ENCODE peak calls at places on chromosomes 2 and 18, in seven cellular contexts. M, F, K, B, X, H and D are unnamed samples.

GRCh38 chr2:10286216-10287037 is 16.3 kb upstream of the HPCAL1 start:
- DNase-seq in M (no peak), F (no peak), K (no peak), B (no peak), X (no peak), H (no peak), D (no peak)

GRCh38 chr2:142755191-142755590 is 122.3 kb upstream of the KYNU start:
- DNase-seq in M (no peak), F (no peak), K (no peak), B (no peak), X (no peak), H (no peak), D (no peak)

GRCh38 chr2:132824716-132825115 is 154.7 kb upstream of the LYPD1 start:
- DNase-seq in M (peak; percentile 3), F (peak; percentile 19), K (peak; percentile 28), B (no peak), X (no peak), H (no peak), D (no peak)

GRCh38 chr2:19542796-19543195 is 184.4 kb upstream of the OSR1 start:
- DNase-seq in M (no peak), F (peak; percentile 15), K (peak; percentile 22), B (no peak), X (no peak), H (no peak), D (no peak)

GRCh38 chr2:43714164-43714563 is 37.9 kb upstream of the C1GALT1C1L start:
- DNase-seq in M (no peak), F (peak; percentile 33), K (peak; percentile 30), B (no peak), X (peak; percentile 45), H (no peak), D (peak; percentile 41)

GRCh38 chr18:59813942-59814341 is 85.9 kb upstream of the PMAIP1 start:
- DNase-seq in M (no peak), F (peak; percentile 17), K (peak; percentile 25), B (no peak), X (no peak), H (no peak), D (no peak)

GRCh38 chr2:117738991-117739839 is 75.3 kb upstream of the DDX18 start:
- DNase-seq in M (no peak), F (no peak), K (no peak), B (no peak), X (no peak), H (no peak), D (no peak)

GRCh38 chr2:108835038-108835437 is 48.5 kb downstream of the CCDC138 start:
- DNase-seq in M (no peak), F (no peak), K (no peak), B (no peak), X (no peak), H (no peak), D (no peak)

GRCh38 chr18:57748770-57749603 is 54.1 kb downstream of the ATP8B1 start:
- DNase-seq in M (peak; percentile 61), F (no peak), K (peak; percentile 50), B (no peak), X (peak; percentile 47), H (no peak), D (peak; percentile 82)

GRCh38 chr2:150872919-150873772 is 385.7 kb upstream of the RND3 start:
- DNase-seq in M (no peak), F (peak; percentile 12), K (no peak), B (peak; percentile 43), X (peak; percentile 23), H (peak; percentile 30), D (no peak)

GRCh38 chr2:12507295-12507694 is 209.4 kb upstream of the TRIB2 start:
- DNase-seq in M (no peak), F (peak; percentile 94), K (no peak), B (peak; percentile 87), X (peak; percentile 45), H (peak; percentile 73), D (peak; percentile 99)

GRCh38 chr2:100978582-100979051 is 23.5 kb upstream of the RPL31 start:
- DNase-seq in M (no peak), F (peak; percentile 59), K (peak; percentile 54), B (no peak), X (peak; percentile 38), H (no peak), D (no peak)

GRCh38 chr2:120566331-120567035 is 169.2 kb upstream of the GLI2 start:
- DNase-seq in M (no peak), F (no peak), K (peak; percentile 95), B (no peak), X (peak; percentile 93), H (no peak), D (no peak)

GRCh38 chr18:70931942-70932814 is 643.3 kb downstream of the SOCS6 start:
- DNase-seq in M (peak; percentile 32), F (peak; percentile 1), K (peak; percentile 79), B (no peak), X (peak; percentile 77), H (no peak), D (peak; percentile 29)

DNA sequence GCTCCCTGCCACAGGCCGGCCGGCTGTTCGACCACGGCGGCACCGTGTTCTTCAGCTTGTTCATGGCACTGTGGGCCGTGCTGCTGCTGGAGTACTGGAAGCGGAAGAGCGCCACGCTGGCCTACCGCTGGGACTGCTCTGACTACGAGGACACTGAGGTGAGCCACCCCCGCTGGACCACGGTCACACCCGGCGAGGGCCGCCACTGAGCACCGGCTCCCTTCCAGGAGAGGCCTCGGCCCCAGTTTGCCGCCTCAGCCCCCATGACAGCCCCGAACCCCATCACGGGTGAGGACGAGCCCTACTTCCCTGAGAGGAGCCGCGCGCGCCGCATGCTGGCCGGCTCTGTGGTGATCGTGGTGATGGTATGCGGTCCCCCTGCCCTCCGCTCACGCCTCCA is 20.8 kb downstream of the ANO7 start:
- DNase-seq in M (no peak), F (no peak), K (no peak), B (no peak), X (no peak), H (no peak), D (no peak)
- TF ChIP-seq CTCF in M (no peak), F (no peak), K (no peak), B (no peak), X (no peak), H (no peak), D (no peak)

GRCh38 chr2:233354971-233355574 is 779 bp downstream of the DGKD start:
- DNase-seq in M (no peak), F (peak; percentile 11), K (peak; percentile 23), B (peak; percentile 20), X (peak; percentile 24), H (no peak), D (peak; percentile 28)
- H3K4me3 ChIP-seq in M (peak overlapping the region; percentile 74), F (peak overlapping the region; percentile 73), K (peak overlapping the region; percentile 76), B (peak overlapping the region; percentile 93), X (peak overlapping the region; percentile 73), H (peak overlapping the region; percentile 84), D (peak overlapping the region; percentile 57)

GRCh38 chr2:82344670-82345069 is 2040.1 kb upstream of the LRRTM1 start:
- DNase-seq in M (peak; percentile 18), F (no peak), K (no peak), B (no peak), X (peak; percentile 40), H (no peak), D (peak; percentile 18)
- TF ChIP-seq CTCF in M (no peak), F (no peak), K (no peak), B (no peak), X (peak; percentile 15), H (no peak), D (no peak)

GRCh38 chr2:195819276-195819675 is 162.2 kb downstream of the SLC39A10 start:
- DNase-seq in M (no peak), F (no peak), K (peak; percentile 14), B (no peak), X (no peak), H (no peak), D (no peak)
- H3K4me3 ChIP-seq in M (no peak overlapping the region), F (no peak overlapping the region), K (no peak overlapping the region), B (no peak overlapping the region), X (no peak overlapping the region), H (no peak overlapping the region), D (no peak overlapping the region)

DNA sequence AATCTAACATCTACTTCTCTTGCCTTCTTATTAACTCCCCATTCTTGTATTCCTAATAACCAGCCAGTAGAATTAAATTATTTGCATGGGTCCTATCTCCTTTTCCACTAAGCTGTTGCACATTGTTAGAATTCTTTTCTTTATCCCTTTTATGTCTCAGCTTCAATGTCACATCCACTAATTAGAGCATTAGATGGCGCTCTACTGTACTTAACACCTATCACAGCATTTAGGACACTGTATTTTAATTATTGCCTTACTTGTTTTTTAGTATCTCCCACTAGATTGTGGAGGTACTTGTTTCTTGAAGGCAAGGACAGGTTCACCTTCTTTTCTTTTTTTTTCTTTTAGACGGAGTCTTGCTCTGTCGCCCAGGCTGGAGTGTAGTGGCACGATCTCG is 3.8 kb downstream of the LIPT1 start:
- DNase-seq in M (no peak), F (no peak), K (no peak), B (no peak), X (no peak), H (no peak), D (no peak)
- TF ChIP-seq CTCF in M (no peak), F (no peak), K (no peak), B (peak; percentile 42), X (no peak), H (no peak), D (no peak)

DNA sequence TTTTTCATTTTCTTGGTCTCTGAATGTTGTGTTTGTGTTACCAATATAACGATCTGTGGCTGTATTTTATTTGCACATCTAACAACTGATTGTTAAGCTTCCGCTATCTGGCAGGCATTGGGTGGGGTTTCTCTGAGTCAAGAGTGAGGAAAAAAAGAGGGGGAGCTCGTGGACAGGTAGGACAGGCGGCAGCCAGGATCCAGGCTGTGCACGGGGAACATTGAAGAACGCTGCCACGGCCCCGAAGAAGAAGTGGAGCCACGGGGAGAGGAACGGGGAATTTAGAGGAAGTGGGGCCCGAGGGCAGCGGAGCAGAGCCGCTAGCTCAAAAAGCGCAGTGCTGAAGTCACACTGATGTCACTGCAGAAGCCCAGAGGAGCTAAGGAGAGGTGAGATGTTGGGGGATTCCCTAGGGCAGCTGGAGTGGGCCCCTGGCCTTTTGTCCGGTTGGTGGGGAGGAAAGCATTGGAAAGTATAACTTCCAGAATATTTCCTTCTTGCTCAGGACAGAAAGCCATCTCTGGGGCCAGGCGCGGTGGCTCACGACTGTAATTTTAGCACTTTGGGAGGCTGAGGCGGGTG is 20.9 kb upstream of the DNMT3A start:
- DNase-seq in M (no peak), F (no peak), K (no peak), B (no peak), X (no peak), H (no peak), D (peak; percentile 25)
- H3K4me3 ChIP-seq in M (peak overlapping the region; percentile 30), F (peak overlapping the region; percentile 52), K (peak overlapping the region; percentile 57), B (peak overlapping the region; percentile 52), X (peak overlapping the region; percentile 40), H (peak overlapping the region; percentile 14), D (peak overlapping the region; percentile 42)

GRCh38 chr2:70460333-70460732 is 93.3 kb downstream of the TGFA start:
- DNase-seq in M (no peak), F (no peak), K (no peak), B (no peak), X (no peak), H (no peak), D (peak; percentile 72)
- TF ChIP-seq CTCF in M (no peak), F (no peak), K (no peak), B (no peak), X (no peak), H (no peak), D (peak; percentile 63)